ENCODE peak calls at places on chromosomes 12 and 14, in six cellular contexts. S, P, V, X, B and I are unnamed samples.

GRCh38 chr12:123344086-123344485 is 20.6 kb downstream of the SBNO1 start:
- DNase-seq in S (no peak), P (no peak), V (no peak), X (no peak), B (no peak), I (no peak)

GRCh38 chr12:115451785-115452736 is 768.1 kb upstream of the TBX3 start:
- DNase-seq in S (peak; percentile 39), P (no peak), V (peak; percentile 28), X (peak; percentile 96), B (peak; percentile 10), I (peak; percentile 10)

GRCh38 chr14:36773136-36773540 is 111.5 kb downstream of the PAX9 start:
- DNase-seq in S (no peak), P (no peak), V (no peak), X (peak; percentile 49), B (peak; percentile 15), I (peak; percentile 5)

GRCh38 chr12:57006809-57007475 is 596 bp upstream of the ZBTB39 start:
- DNase-seq in S (no peak), P (no peak), V (no peak), X (no peak), B (no peak), I (no peak)

GRCh38 chr12:59843260-59843843 is 247.5 kb downstream of the SLC16A7 start:
- DNase-seq in S (no peak), P (no peak), V (no peak), X (no peak), B (no peak), I (no peak)

GRCh38 chr14:52730708-52731111 is 744 bp downstream of the STYX start:
- DNase-seq in S (peak; percentile 42), P (no peak), V (no peak), X (no peak), B (no peak), I (peak; percentile 21)

GRCh38 chr14:76257842-76258397 is 106.2 kb downstream of the GPATCH2L start:
- DNase-seq in S (no peak), P (no peak), V (no peak), X (no peak), B (no peak), I (no peak)

GRCh38 chr14:105087963-105088811 is 23.0 kb upstream of the GPR132 start:
- DNase-seq in S (peak; percentile 53), P (no peak), V (peak; percentile 69), X (peak; percentile 90), B (peak; percentile 74), I (peak; percentile 61)

GRCh38 chr14:36817071-36817930 is 155.6 kb downstream of the PAX9 start:
- DNase-seq in S (no peak), P (no peak), V (no peak), X (no peak), B (no peak), I (no peak)

GRCh38 chr14:50666772-50667490 is 1.2 kb downstream of the SAV1 start:
- DNase-seq in S (peak; percentile 45), P (no peak), V (no peak), X (peak; percentile 63), B (peak; percentile 73), I (peak; percentile 77)

GRCh38 chr12:106774808-106775524 is 484 bp downstream of the RIC8B start:
- DNase-seq in S (no peak), P (no peak), V (peak; percentile 31), X (peak; percentile 12), B (no peak), I (no peak)

GRCh38 chr12:85979641-85980040 is 105.5 kb downstream of the NTS start:
- DNase-seq in S (no peak), P (no peak), V (no peak), X (no peak), B (no peak), I (peak; percentile 41)

GRCh38 chr14:47507866-47508265 is 167.5 kb downstream of the MDGA2 start:
- DNase-seq in S (no peak), P (no peak), V (no peak), X (no peak), B (no peak), I (no peak)

GRCh38 chr14:55336161-55336560 is 64.9 kb downstream of the FBXO34 start:
- DNase-seq in S (no peak), P (no peak), V (no peak), X (no peak), B (no peak), I (no peak)

GRCh38 chr12:54411398-54412241 is 7.4 kb downstream of the ITGA5 start:
- DNase-seq in S (no peak), P (peak; percentile 71), V (no peak), X (peak; percentile 46), B (peak; percentile 96), I (peak; percentile 90)

GRCh38 chr14:75531256-75531655 is 9.0 kb downstream of the BATF start:
- DNase-seq in S (no peak), P (no peak), V (no peak), X (no peak), B (no peak), I (no peak)

GRCh38 chr12:28710882-28711281 is 438.2 kb upstream of the FAR2 start:
- DNase-seq in S (no peak), P (peak; percentile 81), V (no peak), X (no peak), B (peak; percentile 93), I (peak; percentile 53)

GRCh38 chr12:95096852-95097251 is 23.4 kb upstream of the NR2C1 start:
- DNase-seq in S (peak; percentile 28), P (no peak), V (no peak), X (no peak), B (peak; percentile 60), I (peak; percentile 41)

GRCh38 chr12:50647479-50647878 is 116.4 kb upstream of the ATF1 start:
- DNase-seq in S (no peak), P (no peak), V (no peak), X (no peak), B (peak; percentile 37), I (peak; percentile 49)

GRCh38 chr12:100295764-100296555 is 29.0 kb downstream of the SCYL2 start:
- DNase-seq in S (no peak), P (no peak), V (no peak), X (no peak), B (peak; percentile 56), I (peak; percentile 7)

GRCh38 chr14:94054936-94055335 is 26.1 kb downstream of the DDX24 start:
- DNase-seq in S (no peak), P (no peak), V (no peak), X (no peak), B (no peak), I (no peak)

GRCh38 chr14:29851397-29851796 is 76.2 kb downstream of the PRKD1 start:
- DNase-seq in S (no peak), P (no peak), V (no peak), X (no peak), B (no peak), I (peak; percentile 12)

GRCh38 chr12:57849035-57849434 is 2.5 kb upstream of the CTDSP2 start:
- DNase-seq in S (no peak), P (no peak), V (no peak), X (no peak), B (no peak), I (no peak)

GRCh38 chr12:15520083-15520482 is 197.8 kb downstream of the PTPRO start:
- DNase-seq in S (no peak), P (no peak), V (no peak), X (no peak), B (no peak), I (no peak)

GRCh38 chr12:11814362-11814761 is 164.9 kb downstream of the ETV6 start:
- DNase-seq in S (no peak), P (peak; percentile 67), V (no peak), X (peak; percentile 34), B (peak; percentile 89), I (peak; percentile 64)

GRCh38 chr14:61326847-61327246 is 5.5 kb downstream of the PRKCH start:
- DNase-seq in S (peak; percentile 41), P (no peak), V (peak; percentile 51), X (peak; percentile 30), B (no peak), I (peak; percentile 92)

DNA sequence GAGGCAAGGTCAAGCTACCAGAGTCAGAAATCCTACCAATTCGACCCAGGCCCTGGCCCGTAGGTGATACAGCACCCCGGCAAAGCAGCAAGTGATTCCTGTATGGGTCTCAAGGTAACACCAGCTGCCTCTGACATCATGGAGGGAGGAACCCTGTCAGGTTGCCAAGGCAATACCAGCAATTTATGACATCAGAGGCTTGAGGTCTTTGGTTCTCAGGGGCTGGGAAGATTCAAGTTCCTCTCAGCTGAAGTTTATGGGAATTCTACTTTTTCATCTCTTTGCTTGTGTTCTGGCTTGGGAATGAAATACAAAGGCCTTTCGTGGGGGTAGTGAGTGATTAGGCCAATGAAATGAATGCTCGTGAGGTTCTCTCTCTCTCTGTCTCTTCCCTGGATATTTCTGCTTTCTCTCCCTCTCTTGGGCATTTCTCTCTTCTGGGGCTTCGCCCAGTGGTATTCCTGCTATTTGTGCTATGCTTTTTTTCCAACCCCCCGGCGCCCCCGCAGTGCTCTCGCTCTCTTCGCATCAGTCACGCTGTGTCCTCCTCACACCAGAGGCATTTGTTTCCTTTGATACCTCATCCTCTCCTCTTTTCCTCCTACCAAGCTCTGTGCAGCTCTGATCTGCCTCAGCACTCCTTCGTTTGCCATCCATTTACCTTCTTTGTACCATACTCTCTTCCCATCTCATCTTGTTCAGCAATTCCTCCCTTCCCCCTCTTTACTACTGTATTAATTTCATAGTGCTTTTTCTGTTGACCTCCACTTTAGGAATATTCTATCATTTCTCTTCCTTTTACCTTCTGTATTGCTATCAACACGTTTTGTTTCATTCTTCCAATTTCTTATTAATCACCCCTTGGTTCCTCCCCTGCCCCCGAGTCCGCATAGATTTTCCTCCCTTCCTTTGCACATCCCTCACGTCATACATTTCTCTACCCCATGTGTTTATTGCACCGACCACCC is 2.9 kb downstream of the ZFHX2 start:
- DNase-seq in S (no peak), P (no peak), V (no peak), X (no peak), B (peak; percentile 83), I (peak; percentile 48)
- H3K4me3 ChIP-seq in S (no peak overlapping the region), P (no peak overlapping the region), V (no peak overlapping the region), X (no peak overlapping the region), B (no peak overlapping the region), I (no peak overlapping the region)

GRCh38 chr12:97312570-97313135 is 150.0 kb upstream of the RMST start:
- DNase-seq in S (no peak), P (no peak), V (no peak), X (no peak), B (no peak), I (no peak)
- TF ChIP-seq CTCF in S (no peak), P (no peak), V (no peak), X (no peak), B (no peak), I (no peak)

GRCh38 chr14:92658160-92658559 is 90.3 kb downstream of the LGMN start:
- DNase-seq in S (no peak), P (no peak), V (no peak), X (no peak), B (no peak), I (no peak)

GRCh38 chr14:92655802-92656201 is 92.6 kb downstream of the LGMN start:
- DNase-seq in S (no peak), P (no peak), V (no peak), X (no peak), B (no peak), I (no peak)

GRCh38 chr14:92657457-92658142 is 90.8 kb downstream of the LGMN start:
- DNase-seq in S (no peak), P (no peak), V (no peak), X (no peak), B (no peak), I (no peak)

GRCh38 chr14:92655372-92655771 is 93.1 kb downstream of the LGMN start:
- DNase-seq in S (no peak), P (no peak), V (no peak), X (no peak), B (no peak), I (no peak)

GRCh38 chr14:92656306-92656705 is 92.1 kb downstream of the LGMN start:
- DNase-seq in S (no peak), P (no peak), V (no peak), X (no peak), B (no peak), I (no peak)
- H3K4me3 ChIP-seq in S (no peak overlapping the region), P (no peak overlapping the region), V (no peak overlapping the region), X (no peak overlapping the region), B (no peak overlapping the region), I (no peak overlapping the region)

GRCh38 chr14:99137001-99137700 is 134.8 kb downstream of the BCL11B start:
- DNase-seq in S (peak; percentile 6), P (no peak), V (no peak), X (no peak), B (no peak), I (no peak)
- TF ChIP-seq CTCF in S (no peak), P (no peak), V (no peak), X (no peak), B (no peak), I (no peak)